ENCODE peak calls at places on chromosomes 4 and X, in five cellular contexts. S is K562, I is GM12891, B is HepG2, J is H1. V is an unnamed sample.
A peak's percentile ranks its signal among the peaks of the same experiment; 100 is the strongest.

GRCh38 chr4:38715076-38715475 is 51.1 kb downstream of the KLF3 start:
- DNase-seq in J (no peak), B (no peak), I (no peak), S (no peak), V (no peak)

GRCh38 chr4:174210354-174210753 is 73.1 kb downstream of the FBXO8 start:
- DNase-seq in J (no peak), I (no peak), B (no peak), S (no peak), V (no peak)

GRCh38 chr4:153117554-153117953 is 86.7 kb upstream of the TRIM2 start:
- DNase-seq in B (no peak), S (no peak), I (no peak), J (no peak), V (no peak)

GRCh38 chr4:150310159-150310895 is 232.1 kb downstream of the DCLK2 start:
- DNase-seq in B (no peak), S (no peak), J (no peak), I (no peak), V (no peak)

GRCh38 chr4:138217567-138217966 is 24.6 kb downstream of the SLC7A11 start:
- DNase-seq in S (no peak), I (no peak), B (no peak), J (no peak), V (no peak)

GRCh38 chr4:112321768-112322684 is 24.9 kb downstream of the ALPK1 start:
- DNase-seq in B (peak; percentile 38), J (no peak), I (no peak), S (peak; percentile 72), V (no peak)

GRCh38 chrX:107602694-107603239 is 25.5 kb upstream of the PRPS1 start:
- DNase-seq in S (no peak), B (no peak), J (no peak), I (no peak), V (no peak)

GRCh38 chr4:74751247-74751646 is 43.1 kb downstream of the BTC start:
- DNase-seq in S (no peak), B (no peak), J (no peak), I (no peak), V (no peak)

GRCh38 chr4:7808752-7809151 is 130.9 kb downstream of the AFAP1 start:
- DNase-seq in B (no peak), J (no peak), S (no peak), I (no peak), V (no peak)

GRCh38 chrX:70422886-70423336 is at the start of gene GDPD2:
- DNase-seq in B (peak; percentile 50), S (no peak), I (no peak), J (peak; percentile 61), V (no peak)

GRCh38 chr4:11894976-11895375 is 466.3 kb upstream of the HS3ST1 start:
- DNase-seq in B (no peak), S (no peak), J (no peak), I (no peak), V (no peak)

GRCh38 chr4:139243448-139244365 is 36.3 kb downstream of the MGARP start:
- DNase-seq in J (no peak), I (no peak), S (peak; percentile 37), B (peak; percentile 52), V (no peak)

GRCh38 chrX:23386260-23386659 is 51.6 kb downstream of the PTCHD1 start:
- DNase-seq in B (no peak), S (no peak), J (no peak), I (no peak), V (no peak)
- TF ChIP-seq TAF1 in B (no peak), S (no peak), J (no peak), I (no peak), V (no peak)

DNA sequence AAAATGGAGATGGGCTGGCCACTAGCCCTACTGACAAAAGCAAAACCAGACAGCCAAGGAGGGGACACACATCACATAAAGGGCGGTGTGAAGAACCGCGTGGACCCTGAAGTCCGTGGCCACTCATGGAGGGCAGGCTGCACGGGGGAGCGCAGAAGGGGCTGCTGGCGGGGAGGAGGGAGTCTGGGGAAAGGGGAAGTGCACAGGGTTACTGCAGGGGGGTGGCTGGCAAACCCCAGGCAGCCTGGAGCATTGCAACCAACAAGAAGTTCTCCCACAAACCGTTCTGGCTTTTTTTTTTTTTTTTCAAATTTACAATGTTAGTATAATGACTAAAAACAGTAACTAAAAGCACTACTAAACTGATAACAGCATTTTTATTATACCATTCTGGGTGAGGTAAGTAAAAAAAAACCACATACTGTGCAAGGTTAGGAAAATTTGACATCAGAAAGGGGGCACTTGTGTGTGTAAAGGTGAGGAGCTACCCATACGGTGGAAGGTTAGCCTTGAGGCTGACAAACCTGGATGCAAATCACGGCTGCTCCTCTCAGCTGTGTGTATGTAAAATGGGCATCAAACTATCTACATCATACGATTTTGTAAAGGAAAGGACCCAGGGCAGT is 87.1 kb downstream of the TSPAN5 start:
- DNase-seq in S (no peak), J (no peak), B (no peak), I (no peak), V (no peak)
- TF ChIP-seq POLR2A in S (no peak), J (no peak), B (no peak), I (no peak), V (no peak)

DNA sequence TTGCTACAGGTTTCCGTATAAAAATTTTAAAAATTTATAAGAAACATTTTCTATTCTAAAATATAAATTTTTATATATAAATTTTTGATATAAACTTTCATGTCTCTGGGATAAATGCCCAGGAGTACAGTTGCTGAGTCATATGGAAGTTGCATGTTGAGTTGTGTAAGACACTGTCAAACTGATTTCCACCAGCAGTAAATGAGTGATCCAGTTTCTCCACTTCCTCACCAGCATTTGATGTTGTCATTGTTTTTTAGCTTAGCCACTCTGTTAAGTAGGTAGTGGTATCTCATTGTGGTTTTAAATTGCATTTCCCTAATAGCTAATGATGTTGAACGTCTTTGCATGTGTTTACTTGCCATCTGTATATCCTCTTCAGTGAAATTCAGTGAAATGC is 66.5 kb downstream of the MAMLD1 start:
- DNase-seq in S (no peak), B (no peak), I (no peak), J (no peak), V (no peak)
- TF ChIP-seq TAF1 in S (no peak), B (no peak), I (no peak), J (no peak), V (no peak)

DNA sequence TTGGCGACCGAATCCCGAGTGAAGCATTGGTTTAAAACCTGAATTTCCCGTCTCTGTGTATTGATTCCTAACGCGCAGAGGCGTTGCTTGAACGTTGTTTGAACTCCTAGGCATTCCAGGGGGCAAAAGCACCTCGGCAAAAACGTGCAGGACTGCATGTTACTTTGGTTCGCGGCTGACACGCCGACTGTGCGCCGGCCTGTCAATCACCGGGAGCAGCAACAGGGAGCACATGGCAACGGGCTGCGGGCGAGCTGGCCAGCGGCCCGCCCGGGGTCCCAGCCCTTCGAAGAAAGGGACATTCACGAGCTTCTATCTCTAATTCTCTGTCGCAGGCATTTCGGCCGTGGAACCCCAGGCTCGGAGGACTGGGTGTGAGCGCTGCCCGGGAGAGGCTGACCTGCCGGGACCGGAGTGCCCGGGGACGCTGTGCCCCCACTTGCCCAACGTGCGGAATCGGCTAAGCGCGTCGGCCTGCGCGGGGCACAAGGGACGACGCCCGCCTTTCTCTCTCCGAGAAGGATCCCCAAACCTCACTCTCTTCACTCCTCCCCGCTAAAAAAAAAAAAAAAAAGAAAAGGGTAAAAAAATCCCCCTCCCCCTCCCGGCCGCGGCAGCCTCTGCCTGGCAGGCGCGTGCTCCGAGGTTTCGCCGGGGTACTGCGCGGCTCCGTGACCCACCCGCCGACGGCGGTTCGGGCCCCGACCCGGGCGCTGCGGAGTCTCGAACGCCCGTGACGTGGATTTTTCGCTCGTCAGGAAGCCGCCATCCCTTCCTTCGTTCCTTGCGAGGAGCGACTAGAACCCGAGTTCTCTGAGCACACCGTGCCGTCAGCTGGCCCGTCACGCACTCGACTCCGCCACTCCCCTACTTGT is 918 bp downstream of the SPRY1 start:
- DNase-seq in S (peak; percentile 21), J (no peak), B (peak; percentile 75), I (no peak), V (no peak)
- TF ChIP-seq POLR2A in S (no peak), J (no peak), B (peak; percentile 26), I (no peak), V (no peak)

GRCh38 chr4:176654565-176655216 is 138.0 kb downstream of the VEGFC start:
- DNase-seq in J (no peak), B (no peak), S (no peak), I (no peak), V (no peak)
- TF ChIP-seq TAF1 in J (no peak), B (no peak), S (no peak), I (no peak), V (no peak)

GRCh38 chr4:1543561-1543960 is 137.3 kb upstream of the NKX1-1 start:
- DNase-seq in S (no peak), B (no peak), I (no peak), J (no peak), V (no peak)

GRCh38 chr4:1542516-1543320 is 136.5 kb upstream of the NKX1-1 start:
- DNase-seq in J (no peak), B (peak; percentile 35), I (no peak), S (no peak), V (no peak)

GRCh38 chr4:1543976-1544375 is 137.7 kb upstream of the NKX1-1 start:
- DNase-seq in S (no peak), J (no peak), I (no peak), B (no peak), V (no peak)

GRCh38 chr4:1547131-1547862 is 136.8 kb downstream of the FAM53A start:
- DNase-seq in B (no peak), I (no peak), S (no peak), J (no peak), V (no peak)

GRCh38 chr4:1544861-1545275 is 138.6 kb upstream of the NKX1-1 start:
- DNase-seq in J (no peak), S (no peak), I (no peak), B (no peak), V (no peak)
- TF ChIP-seq POLR2A in J (no peak), S (no peak), I (no peak), B (no peak), V (no peak)

DNA sequence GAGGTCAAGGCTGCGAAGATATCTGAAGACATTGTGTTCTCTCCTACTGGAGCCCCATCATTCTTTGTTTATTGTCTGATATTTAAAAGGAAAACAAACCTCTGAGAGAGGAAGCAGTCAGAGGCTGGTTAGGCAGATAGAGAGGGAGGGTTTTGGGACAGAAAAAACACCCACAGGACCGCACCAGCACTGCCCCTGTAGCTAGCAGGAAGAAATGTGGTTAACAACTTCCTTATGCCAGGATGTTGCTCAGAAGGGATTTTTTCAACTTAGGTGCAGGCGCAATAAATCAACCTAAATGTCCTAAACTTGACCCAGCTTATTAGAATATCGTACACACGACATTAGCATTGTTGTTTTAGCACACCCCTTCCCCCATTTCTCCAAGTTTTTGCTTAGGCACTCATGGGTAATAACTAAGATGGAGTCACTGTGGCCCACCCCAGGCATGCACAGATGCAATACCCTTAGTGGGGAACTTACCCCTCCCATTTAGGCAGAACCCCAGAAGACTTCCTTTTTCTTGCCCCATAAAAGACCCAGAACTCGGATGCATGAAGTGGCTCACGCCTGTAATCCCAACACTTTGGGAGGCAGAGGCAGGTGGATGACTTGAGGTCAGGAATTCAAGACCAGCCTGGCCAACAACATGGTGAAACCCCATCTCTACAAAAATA is 2.8 kb upstream of the ZNF718 start:
- DNase-seq in B (no peak), S (no peak), I (no peak), J (no peak), V (no peak)
- TF ChIP-seq TAF1 in B (no peak), S (no peak), I (no peak), J (no peak), V (no peak)

V was measured in GM12892.